ENCODE peak calls at places on chromosomes 3 and 15, in six cellular contexts. T, D, Q, E, H and Z are unnamed samples.

GRCh38 chr3:102577390-102577789 is 142.6 kb downstream of the ZPLD1 start:
- DNase-seq in E (no peak), T (no peak), Q (no peak), D (no peak), H (no peak), Z (no peak)

GRCh38 chr15:98292442-98293240 is 332.1 kb downstream of the ARRDC4 start:
- DNase-seq in D (peak; percentile 15), Q (no peak), H (no peak), E (no peak), T (peak; percentile 42), Z (peak; percentile 28)

GRCh38 chr3:39910828-39911464 is 101.5 kb downstream of the MYRIP start:
- DNase-seq in H (no peak), D (no peak), T (no peak), Q (peak; percentile 68), E (no peak), Z (peak; percentile 73)

GRCh38 chr3:132255041-132255745 is 62.0 kb upstream of the ACP3 start:
- DNase-seq in Q (peak; percentile 92), T (no peak), H (no peak), D (peak; percentile 72), E (no peak), Z (peak; percentile 96)

GRCh38 chr3:150062492-150062891 is 91.8 kb upstream of the PFN2 start:
- DNase-seq in H (no peak), D (peak; percentile 74), E (no peak), T (no peak), Q (peak; percentile 76), Z (peak; percentile 84)

GRCh38 chr3:42013652-42014442 is 51.9 kb upstream of the ULK4 start:
- DNase-seq in H (no peak), E (peak; percentile 28), T (peak; percentile 62), Q (no peak), D (no peak), Z (no peak)

GRCh38 chr15:43067717-43068461 is 37.9 kb downstream of the UBR1 start:
- DNase-seq in E (no peak), H (no peak), Q (peak; percentile 85), D (peak; percentile 20), T (no peak), Z (peak; percentile 53)

GRCh38 chr15:74238984-74239645 is 3.0 kb downstream of the CCDC33 start:
- DNase-seq in D (no peak), T (no peak), H (no peak), E (no peak), Q (no peak), Z (no peak)

GRCh38 chr3:16513141-16514020 is at the start of gene RFTN1:
- DNase-seq in H (no peak), D (peak; percentile 66), Q (peak; percentile 71), E (peak; percentile 60), T (peak; percentile 87), Z (peak; percentile 50)

GRCh38 chr3:80785475-80785874 is 976.0 kb downstream of the GBE1 start:
- DNase-seq in E (no peak), D (peak; percentile 47), Q (no peak), H (no peak), T (no peak), Z (no peak)

GRCh38 chr15:68586274-68586961 is 7.6 kb downstream of the CORO2B start:
- DNase-seq in D (peak; percentile 74), E (no peak), T (no peak), Q (peak; percentile 88), H (no peak), Z (peak; percentile 98)

GRCh38 chr3:116947809-116948208 is 238.2 kb downstream of the TUSC7 start:
- DNase-seq in H (no peak), D (peak; percentile 21), E (no peak), Q (no peak), T (no peak), Z (no peak)

GRCh38 chr3:40169983-40170382 is 139.5 kb upstream of the EIF1B start:
- DNase-seq in Q (no peak), T (no peak), E (no peak), H (no peak), D (no peak), Z (no peak)

GRCh38 chr15:90286678-90287077 is 21.2 kb downstream of the NGRN start:
- DNase-seq in D (peak; percentile 51), Q (peak; percentile 24), E (peak; percentile 66), H (no peak), T (peak; percentile 59), Z (peak; percentile 50)

GRCh38 chr3:158725348-158725966 is 6.8 kb downstream of the RARRES1 start:
- DNase-seq in Q (peak; percentile 100), D (peak; percentile 98), E (no peak), H (no peak), T (no peak), Z (peak; percentile 100)

GRCh38 chr3:35439626-35440025 is 199.7 kb upstream of the ARPP21 start:
- DNase-seq in D (no peak), T (peak; percentile 32), H (no peak), E (no peak), Q (no peak), Z (no peak)

GRCh38 chr15:93829115-93829849 is 402.1 kb upstream of the MCTP2 start:
- DNase-seq in H (no peak), E (no peak), Q (peak; percentile 87), T (no peak), D (peak; percentile 58), Z (peak; percentile 83)

GRCh38 chr15:93088200-93088980 is 621 bp downstream of the RGMA start:
- DNase-seq in Q (peak; percentile 18), H (no peak), E (no peak), T (no peak), D (no peak), Z (no peak)

GRCh38 chr3:194761384-194761783 is 75.7 kb downstream of the FAM43A start:
- DNase-seq in H (no peak), E (no peak), T (no peak), Q (no peak), D (no peak), Z (no peak)

GRCh38 chr15:65856821-65857455 is 12.4 kb upstream of the RAB11A start:
- DNase-seq in D (peak; percentile 71), E (peak; percentile 84), H (no peak), T (peak; percentile 85), Q (peak; percentile 32), Z (peak; percentile 60)

GRCh38 chr3:46461971-46462910 is 2.5 kb downstream of the LTF start:
- DNase-seq in E (no peak), Q (no peak), D (peak; percentile 12), H (no peak), T (no peak), Z (no peak)
- TF ChIP-seq CTCF in E (no peak), Q (no peak), D (peak; percentile 7), H (no peak), T (peak; percentile 34), Z (no peak)

GRCh38 chr15:85959573-85959972 is 120.1 kb upstream of the AGBL1 start:
- DNase-seq in Q (no peak), T (no peak), D (no peak), E (no peak), H (no peak), Z (no peak)

GRCh38 chr15:85963262-85963760 is 116.4 kb upstream of the AGBL1 start:
- DNase-seq in Q (no peak), H (no peak), T (no peak), D (no peak), E (no peak), Z (no peak)

GRCh38 chr15:85964471-85964870 is 115.2 kb upstream of the AGBL1 start:
- DNase-seq in D (no peak), Q (peak; percentile 68), H (no peak), T (no peak), E (no peak), Z (no peak)

GRCh38 chr15:85956515-85957275 is 123.0 kb upstream of the AGBL1 start:
- DNase-seq in T (peak; percentile 38), Q (peak; percentile 93), D (no peak), E (no peak), H (no peak), Z (no peak)

GRCh38 chr15:85960381-85960780 is 119.3 kb upstream of the AGBL1 start:
- DNase-seq in D (no peak), H (no peak), T (no peak), Q (no peak), E (no peak), Z (no peak)
- H3K4me3 ChIP-seq in D (no peak overlapping the region), H (no peak overlapping the region), T (no peak overlapping the region), Q (no peak overlapping the region), E (no peak overlapping the region), Z (no peak overlapping the region)

DNA sequence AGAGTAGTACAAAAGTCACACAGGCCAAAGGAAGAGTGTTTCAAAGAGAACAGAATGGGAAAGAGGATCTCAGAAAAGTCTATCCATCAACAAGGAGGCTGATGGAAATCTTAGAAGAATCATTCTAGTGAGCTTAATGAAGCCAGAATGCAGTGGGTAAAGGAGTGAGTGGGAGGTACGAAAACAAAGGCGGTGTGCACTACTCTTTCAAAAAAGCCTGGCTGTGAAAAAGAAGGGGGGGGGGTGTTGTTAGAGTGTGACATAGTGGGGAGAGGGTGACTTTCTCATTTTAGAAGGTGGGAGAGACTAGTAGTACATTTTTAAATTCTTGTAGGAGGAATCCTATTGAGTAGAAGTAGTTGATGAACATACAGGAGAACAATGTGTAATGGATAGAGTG is 11.7 kb downstream of the PAQR9 start:
- DNase-seq in Q (no peak), H (no peak), T (no peak), E (no peak), D (no peak), Z (no peak)
- TF ChIP-seq CTCF in Q (no peak), H (no peak), T (no peak), E (no peak), D (no peak), Z (no peak)

GRCh38 chr15:59611277-59612260 is at the start of gene GCNT3:
- DNase-seq in T (no peak), H (no peak), Q (peak; percentile 8), D (peak; percentile 65), E (no peak), Z (peak; percentile 61)
- H3K4me3 ChIP-seq in T (no peak within 1 kb of the TSS), H (no peak within 1 kb of the TSS), Q (no peak within 1 kb of the TSS), D (no peak within 1 kb of the TSS), E (no peak within 1 kb of the TSS), Z (no peak within 1 kb of the TSS)

DNA sequence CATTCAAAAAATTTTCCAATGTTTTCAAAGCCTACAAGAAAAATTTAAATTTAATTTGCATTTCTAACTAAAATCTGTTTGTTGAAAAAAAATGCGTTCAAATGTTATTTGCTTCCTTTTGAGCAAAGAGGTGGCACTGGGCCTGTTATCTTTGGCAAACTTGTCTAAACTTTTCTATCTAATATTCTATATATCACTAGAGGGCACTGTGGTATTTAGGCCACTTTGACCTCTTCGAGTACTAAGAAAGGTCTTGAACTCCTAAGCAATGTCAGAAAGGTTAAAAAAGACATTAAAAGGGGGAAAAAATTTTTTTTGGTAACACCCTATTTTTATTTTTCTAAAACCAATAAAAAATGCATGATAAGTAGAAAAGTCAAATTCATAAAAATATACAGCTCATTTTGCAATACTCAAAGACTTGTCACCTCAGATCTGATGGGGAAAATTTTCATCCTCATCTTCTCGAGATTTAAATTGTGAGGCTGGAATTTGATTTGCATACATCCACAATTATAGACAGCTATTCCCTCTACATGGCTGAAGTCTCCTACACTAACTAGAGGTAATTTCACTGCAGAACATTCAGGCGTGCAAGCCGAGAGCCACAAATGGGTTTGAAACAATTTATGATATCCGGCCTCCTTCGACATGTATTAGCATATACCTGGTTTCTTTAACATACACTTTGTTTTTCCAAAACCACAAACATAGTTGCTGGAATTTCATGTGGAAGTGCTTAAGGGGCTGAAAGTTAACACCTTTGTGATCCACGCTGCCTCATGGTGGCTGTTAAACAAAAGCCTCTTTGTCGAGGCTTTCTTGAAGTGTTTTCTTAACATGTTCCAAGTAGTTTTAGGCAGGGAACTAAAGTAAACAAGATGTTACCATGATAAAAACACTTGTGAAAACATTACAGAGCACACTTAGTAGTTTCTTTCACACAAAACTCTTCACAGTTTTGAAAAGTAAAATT is 576.4 kb downstream of the FOXP1 start:
- DNase-seq in H (no peak), E (no peak), Q (peak; percentile 49), T (peak; percentile 74), D (peak; percentile 29), Z (peak; percentile 52)
- TF ChIP-seq CTCF in H (peak; percentile 31), E (peak; percentile 30), Q (peak; percentile 31), T (peak; percentile 95), D (no peak), Z (peak; percentile 40)

GRCh38 chr3:179655236-179655635 is 2.4 kb downstream of the USP13 start:
- DNase-seq in D (no peak), T (no peak), E (no peak), Q (no peak), H (no peak), Z (no peak)
- H3K4me3 ChIP-seq in D (no peak overlapping the region), T (peak overlapping the region; percentile 96), E (no peak overlapping the region), Q (no peak overlapping the region), H (no peak overlapping the region), Z (no peak overlapping the region)